ENCODE peak calls at places on chromosomes 16 and 17, in eight cellular contexts. One of them, this sample, is unnamed.

GRCh38 chr16:52546291-52546941 is 527 bp downstream of the TOX3 start:
- DNase-seq in left cardiac atrium: no peak
- DNase-seq in BE2C: peak; percentile 16
- DNase-seq in adrenal gland: no peak
- DNase-seq in osteocyte: no peak
- DNase-seq in non-pigmented ciliary epithelial cell: no peak
- DNase-seq in SK-MEL-5: no peak
- DNase-seq in posterior vena cava: no peak
- DNase-seq in this sample: no peak

GRCh38 chr17:68310141-68310540 is 18.8 kb downstream of the ARSG start:
- DNase-seq in left cardiac atrium: no peak
- DNase-seq in BE2C: no peak
- DNase-seq in adrenal gland: no peak
- DNase-seq in osteocyte: no peak
- DNase-seq in non-pigmented ciliary epithelial cell: no peak
- DNase-seq in SK-MEL-5: no peak
- DNase-seq in posterior vena cava: no peak
- DNase-seq in this sample: no peak

GRCh38 chr16:16007743-16008111 is 58.3 kb downstream of the ABCC1 start:
- DNase-seq in left cardiac atrium: no peak
- DNase-seq in BE2C: no peak
- DNase-seq in adrenal gland: no peak
- DNase-seq in osteocyte: no peak
- DNase-seq in non-pigmented ciliary epithelial cell: no peak
- DNase-seq in SK-MEL-5: no peak
- DNase-seq in posterior vena cava: no peak
- DNase-seq in this sample: no peak

GRCh38 chr16:26729917-26730541 is 336.7 kb upstream of the C16orf82 start:
- DNase-seq in left cardiac atrium: no peak
- DNase-seq in BE2C: no peak
- DNase-seq in adrenal gland: no peak
- DNase-seq in osteocyte: no peak
- DNase-seq in non-pigmented ciliary epithelial cell: no peak
- DNase-seq in SK-MEL-5: no peak
- DNase-seq in posterior vena cava: no peak
- DNase-seq in this sample: no peak

GRCh38 chr17:3911271-3912053 is 4.8 kb downstream of the P2RX1 start:
- DNase-seq in left cardiac atrium: peak; percentile 64
- DNase-seq in BE2C: no peak
- DNase-seq in adrenal gland: no peak
- DNase-seq in osteocyte: no peak
- DNase-seq in non-pigmented ciliary epithelial cell: no peak
- DNase-seq in SK-MEL-5: no peak
- DNase-seq in posterior vena cava: peak; percentile 85
- DNase-seq in this sample: no peak

GRCh38 chr16:53666816-53667415 is 36.7 kb downstream of the RPGRIP1L start:
- DNase-seq in left cardiac atrium: no peak
- DNase-seq in BE2C: no peak
- DNase-seq in adrenal gland: no peak
- DNase-seq in osteocyte: no peak
- DNase-seq in non-pigmented ciliary epithelial cell: no peak
- DNase-seq in SK-MEL-5: no peak
- DNase-seq in posterior vena cava: no peak
- DNase-seq in this sample: no peak

GRCh38 chr16:56610017-56610608 is 1.7 kb downstream of the MT2A start:
- DNase-seq in left cardiac atrium: peak; percentile 72
- DNase-seq in BE2C: no peak
- DNase-seq in adrenal gland: peak; percentile 69
- DNase-seq in osteocyte: no peak
- DNase-seq in non-pigmented ciliary epithelial cell: peak; percentile 96
- DNase-seq in SK-MEL-5: peak; percentile 61
- DNase-seq in posterior vena cava: peak; percentile 90
- DNase-seq in this sample: no peak

GRCh38 chr16:3781421-3781820 is 64.1 kb upstream of the TRAP1 start:
- DNase-seq in left cardiac atrium: no peak
- DNase-seq in BE2C: no peak
- DNase-seq in adrenal gland: no peak
- DNase-seq in osteocyte: no peak
- DNase-seq in non-pigmented ciliary epithelial cell: no peak
- DNase-seq in SK-MEL-5: no peak
- DNase-seq in posterior vena cava: no peak
- DNase-seq in this sample: no peak

GRCh38 chr16:19524866-19525723 is 1.4 kb downstream of the CCP110 start:
- DNase-seq in left cardiac atrium: no peak
- DNase-seq in BE2C: no peak
- DNase-seq in adrenal gland: no peak
- DNase-seq in osteocyte: no peak
- DNase-seq in non-pigmented ciliary epithelial cell: no peak
- DNase-seq in SK-MEL-5: no peak
- DNase-seq in posterior vena cava: no peak
- DNase-seq in this sample: no peak

GRCh38 chr17:31467502-31468256 is 76.2 kb downstream of the RAB11FIP4 start:
- DNase-seq in left cardiac atrium: no peak
- DNase-seq in BE2C: no peak
- DNase-seq in adrenal gland: no peak
- DNase-seq in osteocyte: no peak
- DNase-seq in non-pigmented ciliary epithelial cell: no peak
- DNase-seq in SK-MEL-5: no peak
- DNase-seq in posterior vena cava: no peak
- DNase-seq in this sample: no peak

GRCh38 chr17:66240630-66241029 is 11.4 kb upstream of the APOH start:
- DNase-seq in left cardiac atrium: no peak
- DNase-seq in BE2C: no peak
- DNase-seq in adrenal gland: no peak
- DNase-seq in osteocyte: no peak
- DNase-seq in non-pigmented ciliary epithelial cell: no peak
- DNase-seq in SK-MEL-5: no peak
- DNase-seq in posterior vena cava: no peak
- DNase-seq in this sample: no peak

GRCh38 chr17:32551186-32551955 is 64.6 kb downstream of the CDK5R1 start:
- DNase-seq in left cardiac atrium: no peak
- DNase-seq in BE2C: no peak
- DNase-seq in adrenal gland: no peak
- DNase-seq in osteocyte: no peak
- DNase-seq in non-pigmented ciliary epithelial cell: peak; percentile 34
- DNase-seq in SK-MEL-5: peak; percentile 25
- DNase-seq in posterior vena cava: no peak
- DNase-seq in this sample: no peak

GRCh38 chr17:44793885-44794698 is 35.3 kb downstream of the ADAM11 start:
- DNase-seq in left cardiac atrium: no peak
- DNase-seq in BE2C: no peak
- DNase-seq in adrenal gland: no peak
- DNase-seq in osteocyte: no peak
- DNase-seq in non-pigmented ciliary epithelial cell: no peak
- DNase-seq in SK-MEL-5: no peak
- DNase-seq in posterior vena cava: peak; percentile 42
- DNase-seq in this sample: no peak

GRCh38 chr16:80573700-80574120 is 32.9 kb downstream of the DYNLRB2 start:
- DNase-seq in left cardiac atrium: no peak
- DNase-seq in BE2C: no peak
- DNase-seq in adrenal gland: no peak
- DNase-seq in osteocyte: no peak
- DNase-seq in non-pigmented ciliary epithelial cell: no peak
- DNase-seq in SK-MEL-5: no peak
- DNase-seq in posterior vena cava: no peak
- DNase-seq in this sample: no peak

GRCh38 chr17:74827800-74828199 is 31.9 kb downstream of the GRIN2C start:
- DNase-seq in left cardiac atrium: no peak
- DNase-seq in BE2C: no peak
- DNase-seq in adrenal gland: no peak
- DNase-seq in osteocyte: no peak
- DNase-seq in non-pigmented ciliary epithelial cell: no peak
- DNase-seq in SK-MEL-5: no peak
- DNase-seq in posterior vena cava: no peak
- DNase-seq in this sample: no peak

GRCh38 chr16:85227924-85228462 is 115.7 kb upstream of the CIBAR2 start:
- DNase-seq in left cardiac atrium: peak; percentile 57
- DNase-seq in BE2C: peak; percentile 92
- DNase-seq in adrenal gland: peak; percentile 58
- DNase-seq in osteocyte: peak; percentile 88
- DNase-seq in non-pigmented ciliary epithelial cell: no peak
- DNase-seq in SK-MEL-5: no peak
- DNase-seq in posterior vena cava: no peak
- DNase-seq in this sample: no peak

GRCh38 chr17:60560860-60561257 is 34.8 kb upstream of the APPBP2 start:
- DNase-seq in left cardiac atrium: no peak
- DNase-seq in BE2C: no peak
- DNase-seq in adrenal gland: no peak
- DNase-seq in osteocyte: no peak
- DNase-seq in non-pigmented ciliary epithelial cell: no peak
- DNase-seq in SK-MEL-5: no peak
- DNase-seq in posterior vena cava: no peak
- DNase-seq in this sample: no peak

GRCh38 chr17:19381361-19381740 is 3.1 kb downstream of the MAPK7 start:
- DNase-seq in left cardiac atrium: no peak
- DNase-seq in BE2C: no peak
- DNase-seq in adrenal gland: peak; percentile 27
- DNase-seq in osteocyte: no peak
- DNase-seq in non-pigmented ciliary epithelial cell: no peak
- DNase-seq in SK-MEL-5: no peak
- DNase-seq in posterior vena cava: peak; percentile 64
- DNase-seq in this sample: no peak

GRCh38 chr16:31385680-31386079 is 7.5 kb upstream of the ITGAD start:
- DNase-seq in left cardiac atrium: no peak
- DNase-seq in BE2C: no peak
- DNase-seq in adrenal gland: no peak
- DNase-seq in osteocyte: no peak
- DNase-seq in non-pigmented ciliary epithelial cell: no peak
- DNase-seq in SK-MEL-5: no peak
- DNase-seq in posterior vena cava: no peak
- DNase-seq in this sample: no peak

GRCh38 chr17:8189041-8189710 is 804 bp downstream of the BORCS6 start:
- DNase-seq in left cardiac atrium: peak; percentile 38
- DNase-seq in BE2C: peak; percentile 15
- DNase-seq in adrenal gland: peak; percentile 55
- DNase-seq in osteocyte: no peak
- DNase-seq in non-pigmented ciliary epithelial cell: no peak
- DNase-seq in SK-MEL-5: no peak
- DNase-seq in posterior vena cava: peak; percentile 85
- DNase-seq in this sample: no peak

GRCh38 chr16:81841709-81842108 is 62.6 kb downstream of the PLCG2 start:
- DNase-seq in left cardiac atrium: no peak
- DNase-seq in BE2C: no peak
- DNase-seq in adrenal gland: no peak
- DNase-seq in osteocyte: no peak
- DNase-seq in non-pigmented ciliary epithelial cell: no peak
- DNase-seq in SK-MEL-5: no peak
- DNase-seq in posterior vena cava: no peak
- DNase-seq in this sample: no peak

GRCh38 chr16:75256871-75257343 is 5.5 kb upstream of the BCAR1 start:
- DNase-seq in left cardiac atrium: peak; percentile 66
- DNase-seq in BE2C: peak; percentile 73
- DNase-seq in adrenal gland: peak; percentile 36
- DNase-seq in osteocyte: peak; percentile 87
- DNase-seq in non-pigmented ciliary epithelial cell: no peak
- DNase-seq in SK-MEL-5: no peak
- DNase-seq in posterior vena cava: no peak
- DNase-seq in this sample: no peak

GRCh38 chr17:1630662-1631061 is 2.0 kb upstream of the SLC43A2 start:
- DNase-seq in left cardiac atrium: no peak
- DNase-seq in BE2C: no peak
- DNase-seq in adrenal gland: no peak
- DNase-seq in osteocyte: no peak
- DNase-seq in non-pigmented ciliary epithelial cell: no peak
- DNase-seq in SK-MEL-5: no peak
- DNase-seq in posterior vena cava: no peak
- DNase-seq in this sample: no peak

GRCh38 chr17:67055811-67056745 is 11.7 kb downstream of the CACNG1 start:
- DNase-seq in left cardiac atrium: no peak
- DNase-seq in BE2C: no peak
- DNase-seq in adrenal gland: no peak
- DNase-seq in osteocyte: peak; percentile 79
- DNase-seq in non-pigmented ciliary epithelial cell: no peak
- DNase-seq in SK-MEL-5: no peak
- DNase-seq in posterior vena cava: no peak
- DNase-seq in this sample: peak; percentile 93